ENCODE peak calls at places on chromosomes 3 and 15, in eight cellular contexts. A, I, X, F, J, E, H and U are unnamed samples.

GRCh38 chr3:12993623-12994356 is 79.4 kb downstream of the IQSEC1 start:
- DNase-seq in A (no peak), I (no peak), X (no peak), F (no peak), J (no peak), E (peak; percentile 55), H (peak; percentile 90), U (no peak)

GRCh38 chr3:123758081-123758564 is 126.0 kb downstream of the MYLK start:
- DNase-seq in A (no peak), I (no peak), X (no peak), F (peak; percentile 25), J (no peak), E (no peak), H (no peak), U (no peak)

GRCh38 chr3:22115581-22115980 is 364.6 kb upstream of the ZNF385D start:
- DNase-seq in A (no peak), I (no peak), X (no peak), F (peak; percentile 60), J (no peak), E (no peak), H (no peak), U (no peak)

GRCh38 chr15:62445244-62445643 is 280.2 kb upstream of the C2CD4B start:
- DNase-seq in A (no peak), I (no peak), X (no peak), F (peak; percentile 62), J (no peak), E (no peak), H (no peak), U (no peak)

GRCh38 chr15:55917881-55918296 is 75.5 kb downstream of the NEDD4 start:
- DNase-seq in A (peak; percentile 88), I (no peak), X (peak; percentile 35), F (peak; percentile 93), J (peak; percentile 25), E (no peak), H (no peak), U (peak; percentile 70)

GRCh38 chr3:185081516-185081915 is 71.3 kb downstream of the C3orf70 start:
- DNase-seq in A (no peak), I (no peak), X (no peak), F (no peak), J (no peak), E (no peak), H (no peak), U (no peak)

GRCh38 chr3:123272547-123272946 is 70.8 kb downstream of the SEC22A start:
- DNase-seq in A (no peak), I (no peak), X (no peak), F (peak; percentile 72), J (no peak), E (no peak), H (no peak), U (no peak)

GRCh38 chr3:126923423-126923822 is 59.5 kb upstream of the PLXNA1 start:
- DNase-seq in A (no peak), I (no peak), X (no peak), F (no peak), J (no peak), E (no peak), H (no peak), U (no peak)

GRCh38 chr3:50632450-50632849 is 15.5 kb downstream of the MAPKAPK3 start:
- DNase-seq in A (no peak), I (no peak), X (no peak), F (no peak), J (no peak), E (no peak), H (no peak), U (no peak)

GRCh38 chr3:149975919-149976318 is 5.2 kb upstream of the PFN2 start:
- DNase-seq in A (no peak), I (no peak), X (no peak), F (no peak), J (no peak), E (no peak), H (no peak), U (no peak)

GRCh38 chr15:26983822-26984221 is 12.8 kb downstream of the GABRG3 start:
- DNase-seq in A (no peak), I (no peak), X (no peak), F (no peak), J (no peak), E (no peak), H (no peak), U (no peak)

GRCh38 chr3:2713923-2714322 is 396.3 kb downstream of the IL5RA start:
- DNase-seq in A (no peak), I (no peak), X (no peak), F (no peak), J (no peak), E (no peak), H (no peak), U (no peak)

GRCh38 chr15:65004993-65005392 is 15.3 kb upstream of the SPG21 start:
- DNase-seq in A (no peak), I (no peak), X (no peak), F (no peak), J (no peak), E (no peak), H (no peak), U (no peak)

GRCh38 chr3:171162986-171163723 is 136.6 kb upstream of the SLC2A2 start:
- DNase-seq in A (no peak), I (no peak), X (no peak), F (peak; percentile 51), J (no peak), E (no peak), H (no peak), U (no peak)

GRCh38 chr3:47850062-47850802 is 47.3 kb downstream of the DHX30 start:
- DNase-seq in A (no peak), I (no peak), X (no peak), F (peak; percentile 52), J (no peak), E (no peak), H (peak; percentile 28), U (no peak)

GRCh38 chr3:3366391-3366790 is 186.9 kb upstream of the CRBN start:
- DNase-seq in A (no peak), I (peak; percentile 13), X (no peak), F (no peak), J (no peak), E (no peak), H (no peak), U (no peak)

GRCh38 chr15:89367485-89368451 is 33.1 kb upstream of the POLG start:
- DNase-seq in A (no peak), I (no peak), X (no peak), F (peak; percentile 15), J (no peak), E (no peak), H (no peak), U (no peak)

GRCh38 chr3:115085197-115085865 is 61.8 kb downstream of the ZBTB20 start:
- DNase-seq in A (no peak), I (no peak), X (no peak), F (peak; percentile 20), J (no peak), E (no peak), H (no peak), U (no peak)

GRCh38 chr3:87468938-87469337 is 192.6 kb upstream of the POU1F1 start:
- DNase-seq in A (no peak), I (no peak), X (no peak), F (peak; percentile 7), J (no peak), E (no peak), H (no peak), U (no peak)

GRCh38 chr3:55169608-55170010 is 241.8 kb upstream of the LRTM1 start:
- DNase-seq in A (peak; percentile 100), I (no peak), X (no peak), F (peak; percentile 99), J (no peak), E (no peak), H (no peak), U (peak; percentile 100)

GRCh38 chr15:91291673-91292072 is 191.6 kb downstream of the SV2B start:
- DNase-seq in A (no peak), I (no peak), X (peak; percentile 35), F (peak; percentile 44), J (no peak), E (no peak), H (no peak), U (no peak)

GRCh38 chr15:91290553-91290952 is 190.5 kb downstream of the SV2B start:
- DNase-seq in A (no peak), I (no peak), X (no peak), F (no peak), J (no peak), E (no peak), H (no peak), U (no peak)

GRCh38 chr15:91294795-91295194 is 194.7 kb downstream of the SV2B start:
- DNase-seq in A (no peak), I (no peak), X (no peak), F (no peak), J (no peak), E (no peak), H (no peak), U (no peak)

GRCh38 chr15:91289324-91289723 is 189.3 kb downstream of the SV2B start:
- DNase-seq in A (no peak), I (no peak), X (no peak), F (no peak), J (no peak), E (no peak), H (no peak), U (no peak)
- H3K4me3 ChIP-seq in A (no peak overlapping the region), I (no peak overlapping the region), X (no peak overlapping the region), F (no peak overlapping the region), J (no peak overlapping the region), E (no peak overlapping the region), H (peak overlapping the region; percentile 13), U (no peak overlapping the region)

GRCh38 chr15:45919806-45920205 is 285.0 kb downstream of the SQOR start:
- DNase-seq in A (peak; percentile 56), I (no peak), X (no peak), F (peak; percentile 89), J (no peak), E (no peak), H (no peak), U (peak; percentile 63)
- TF ChIP-seq CTCF in A (no peak), I (no peak), X (no peak), F (no peak), J (no peak), E (no peak), H (no peak), U (no peak)

DNA sequence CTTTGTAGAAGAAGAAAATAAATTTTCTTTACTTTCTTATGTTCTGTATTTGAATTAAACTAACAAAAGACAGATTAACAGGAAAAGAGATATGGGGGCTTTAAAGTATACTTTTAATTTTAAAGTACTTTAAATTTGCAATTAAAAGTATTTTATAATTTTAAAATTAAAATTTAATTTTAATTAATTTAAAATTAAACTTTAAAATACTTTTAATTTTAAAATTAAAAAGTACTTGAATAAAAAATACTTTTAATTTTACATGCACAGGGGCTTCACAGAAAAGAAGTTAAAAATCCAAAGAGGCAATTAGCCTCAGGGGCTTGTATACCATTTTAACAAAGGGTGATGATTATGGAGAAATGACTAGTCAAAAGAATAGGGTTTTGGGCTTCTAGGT is 420.5 kb upstream of the TGFBR2 start:
- DNase-seq in A (no peak), I (no peak), X (no peak), F (no peak), J (no peak), E (no peak), H (no peak), U (no peak)
- H3K4me3 ChIP-seq in A (no peak overlapping the region), I (no peak overlapping the region), X (no peak overlapping the region), F (no peak overlapping the region), J (no peak overlapping the region), E (no peak overlapping the region), H (no peak overlapping the region), U (no peak overlapping the region)

DNA sequence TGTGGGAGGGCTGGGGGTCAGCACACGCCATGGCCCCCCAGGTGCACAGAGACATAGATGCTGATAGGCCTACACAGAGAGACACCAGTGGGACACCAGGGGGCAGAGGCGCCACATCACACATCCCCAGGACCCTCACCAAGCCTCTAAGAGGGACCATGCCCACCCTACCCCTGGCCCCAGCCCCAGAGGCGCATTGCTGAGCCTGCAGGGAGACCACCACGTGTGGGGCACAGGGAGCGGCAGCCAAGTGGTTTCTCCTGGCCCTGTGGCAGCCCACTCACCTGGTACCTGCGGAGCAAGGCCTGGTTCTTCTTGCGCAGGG is 1.2 kb downstream of the CCDC9B start:
- DNase-seq in A (no peak), I (no peak), X (no peak), F (no peak), J (no peak), E (no peak), H (no peak), U (no peak)
- TF ChIP-seq CTCF in A (no peak), I (peak; percentile 41), X (peak; percentile 44), F (peak; percentile 24), J (no peak), E (no peak), H (no peak), U (no peak)